ENCODE peak calls at places on chromosomes 4 and X, in four cellular contexts. Z, V, X and M are unnamed samples.
A peak's percentile ranks its signal among the peaks of the same experiment; 100 is the strongest.

GRCh38 chrX:20455001-20455400 is 188.3 kb upstream of the RPS6KA3 start:
- DNase-seq in Z (no peak), V (no peak), X (no peak), M (no peak)

GRCh38 chrX:41003501-41004286 is 81.6 kb upstream of the USP9X start:
- DNase-seq in Z (no peak), V (no peak), X (no peak), M (no peak)

GRCh38 chr4:24244663-24245519 is 339.5 kb downstream of the DHX15 start:
- DNase-seq in Z (peak; percentile 24), V (no peak), X (no peak), M (no peak)

GRCh38 chrX:45743081-45743533 is 542.4 kb upstream of the DIPK2B start:
- DNase-seq in Z (no peak), V (peak; percentile 78), X (no peak), M (peak; percentile 6)

GRCh38 chrX:49071877-49072711 is 1.7 kb downstream of the PRAF2 start:
- DNase-seq in Z (peak; percentile 91), V (no peak), X (peak; percentile 10), M (no peak)

GRCh38 chrX:139762400-139763183 is 54.6 kb upstream of the MCF2 start:
- DNase-seq in Z (peak; percentile 81), V (no peak), X (no peak), M (no peak)

GRCh38 chrX:27186671-27187070 is 276.5 kb downstream of the PPP4R3C start:
- DNase-seq in Z (peak; percentile 31), V (peak; percentile 34), X (peak; percentile 31), M (peak; percentile 37)

GRCh38 chr4:77804471-77804870 is 14.7 kb downstream of the CNOT6L start:
- DNase-seq in Z (no peak), V (no peak), X (no peak), M (no peak)

GRCh38 chr4:138437263-138437851 is 195.2 kb upstream of the SLC7A11 start:
- DNase-seq in Z (no peak), V (no peak), X (no peak), M (no peak)

GRCh38 chr4:98659741-98660507 is 1.5 kb upstream of the TSPAN5 start:
- DNase-seq in Z (peak; percentile 41), V (peak; percentile 48), X (peak; percentile 61), M (no peak)

GRCh38 chr4:83855044-83855443 is 319.1 kb downstream of the GPAT3 start:
- DNase-seq in Z (peak; percentile 89), V (peak; percentile 67), X (peak; percentile 11), M (no peak)

GRCh38 chr4:168486961-168487820 is 6.9 kb upstream of the DDX60L start:
- DNase-seq in Z (peak; percentile 37), V (peak; percentile 88), X (peak; percentile 26), M (no peak)

GRCh38 chr4:70405765-70406164 is 8.0 kb downstream of the OPRPN start:
- DNase-seq in Z (no peak), V (no peak), X (no peak), M (no peak)

GRCh38 chr4:3302164-3302785 is 9.5 kb downstream of the RGS12 start:
- DNase-seq in Z (no peak), V (no peak), X (no peak), M (no peak)

GRCh38 chr4:138290803-138291202 is 48.7 kb upstream of the SLC7A11 start:
- DNase-seq in Z (no peak), V (no peak), X (no peak), M (no peak)

GRCh38 chr4:8419222-8420041 is 21.1 kb downstream of the ACOX3 start:
- DNase-seq in Z (peak; percentile 63), V (no peak), X (no peak), M (no peak)

GRCh38 chr4:6471303-6472007 is 959 bp downstream of the PPP2R2C start:
- DNase-seq in Z (no peak), V (no peak), X (no peak), M (peak; percentile 35)

GRCh38 chr4:39118034-39118658 is 56.1 kb downstream of the KLHL5 start:
- DNase-seq in Z (no peak), V (no peak), X (no peak), M (peak; percentile 30)

GRCh38 chr4:2367626-2368025 is 50.8 kb downstream of the ZFYVE28 start:
- DNase-seq in Z (no peak), V (no peak), X (no peak), M (peak; percentile 2)

GRCh38 chrX:40406330-40406859 is 174.4 kb upstream of the ATP6AP2 start:
- DNase-seq in Z (no peak), V (no peak), X (no peak), M (peak; percentile 37)

GRCh38 chrX:108270280-108270679 is 167.9 kb downstream of the COL4A6 start:
- DNase-seq in Z (no peak), V (peak; percentile 85), X (no peak), M (no peak)

GRCh38 chr4:151012836-151013235 is 2.2 kb downstream of the LRBA start:
- DNase-seq in Z (no peak), V (peak; percentile 59), X (peak; percentile 56), M (no peak)

GRCh38 chrX:22081475-22082092 is 49.5 kb downstream of the PHEX start:
- DNase-seq in Z (peak; percentile 67), V (peak; percentile 43), X (peak; percentile 57), M (peak; percentile 62)

GRCh38 chr4:110622841-110623709 is at the start of gene PITX2:
- DNase-seq in Z (peak; percentile 97), V (peak; percentile 61), X (peak; percentile 98), M (peak; percentile 99)

GRCh38 chr4:102503301-102503746 is 2.2 kb downstream of the NFKB1 start:
- DNase-seq in Z (no peak), V (no peak), X (no peak), M (no peak)

GRCh38 chrX:20067709-20068315 is 48.9 kb downstream of the MAP7D2 start:
- DNase-seq in Z (peak; percentile 86), V (peak; percentile 83), X (peak; percentile 64), M (no peak)

GRCh38 chr4:7806724-7807123 is 132.9 kb downstream of the AFAP1 start:
- DNase-seq in Z (no peak), V (no peak), X (no peak), M (no peak)

GRCh38 chr4:186201535-186202230 is 10.3 kb downstream of the CYP4V2 start:
- DNase-seq in Z (peak; percentile 42), V (peak; percentile 33), X (peak; percentile 64), M (peak; percentile 56)

GRCh38 chrX:31708116-31708515 is 636.3 kb upstream of the FTHL17 start:
- DNase-seq in Z (peak; percentile 70), V (no peak), X (no peak), M (no peak)

GRCh38 chr4:95092762-95093161 is 335.0 kb downstream of the BMPR1B start:
- DNase-seq in Z (no peak), V (no peak), X (peak; percentile 45), M (no peak)

GRCh38 chr4:112766422-112766821 is 129.5 kb downstream of the LARP7 start:
- DNase-seq in Z (peak; percentile 43), V (peak; percentile 9), X (peak; percentile 49), M (peak; percentile 79)

DNA sequence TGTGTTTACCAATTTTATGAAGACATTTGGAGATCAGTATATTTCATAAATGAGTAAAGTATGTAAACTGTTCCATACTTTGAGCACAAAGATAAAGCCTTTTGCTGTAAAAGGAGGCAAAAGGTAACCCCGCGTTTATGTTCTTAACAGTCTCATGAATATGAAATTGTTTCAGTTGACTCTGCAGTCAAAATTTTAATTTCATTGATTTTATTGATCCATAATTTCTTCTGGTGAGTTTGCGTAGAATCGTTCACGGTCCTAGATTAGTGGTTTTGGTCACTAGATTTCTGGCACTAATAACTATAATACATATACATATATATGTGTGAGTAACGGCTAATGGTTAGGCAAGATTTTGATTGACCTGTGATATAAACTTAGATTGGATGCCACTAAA is 1.9 kb downstream of the FMR1 start:
- DNase-seq in Z (no peak), V (no peak), X (no peak), M (no peak)
- H3K27ac ChIP-seq in Z (peak overlapping the region; percentile 89), V (peak overlapping the region; percentile 88), X (peak overlapping the region; percentile 98), M (no peak overlapping the region)

DNA sequence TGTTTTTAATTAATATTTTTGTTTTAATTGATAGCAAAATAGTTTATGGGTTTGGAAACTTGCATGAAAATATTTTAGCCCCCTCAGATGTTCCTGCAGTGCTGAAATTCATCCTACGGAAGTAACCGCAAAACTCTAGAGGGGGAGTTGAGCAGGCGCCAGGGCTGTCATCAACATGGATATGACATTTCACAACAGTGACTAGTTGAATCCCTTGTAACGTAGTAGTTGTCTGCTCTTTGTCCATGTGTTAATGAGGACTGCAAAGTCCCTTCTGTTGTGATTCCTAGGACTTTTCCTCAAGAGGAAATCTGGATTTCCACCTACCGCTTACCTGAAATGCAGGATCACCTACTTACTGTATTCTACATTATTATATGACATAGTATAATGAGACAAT is 40.4 kb downstream of the MAP7D3 start:
- DNase-seq in Z (peak; percentile 64), V (no peak), X (no peak), M (no peak)
- H3K4me3 ChIP-seq in Z (no peak overlapping the region), V (no peak overlapping the region), X (no peak overlapping the region), M (no peak overlapping the region)

DNA sequence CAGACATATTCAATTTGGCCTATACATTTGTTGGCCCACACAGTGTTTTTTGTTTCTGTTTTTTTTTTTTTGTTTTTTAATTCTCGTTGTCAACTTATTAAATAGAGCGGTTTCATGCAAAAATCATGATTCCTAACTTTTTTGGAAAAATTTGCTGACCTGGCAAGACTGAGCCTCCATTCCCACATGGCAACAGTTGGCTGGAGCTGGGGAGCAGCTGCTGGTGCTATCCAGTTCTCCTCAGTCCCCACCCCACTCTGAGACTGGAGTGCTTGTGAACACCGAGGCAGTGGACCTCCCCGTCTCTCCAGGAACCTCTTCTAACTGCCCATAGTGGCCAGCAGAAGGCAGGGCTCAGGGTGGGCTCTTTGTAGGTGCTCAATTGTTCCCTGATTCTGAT is 95.7 kb upstream of the OTUD4 start:
- DNase-seq in Z (no peak), V (no peak), X (no peak), M (no peak)
- TF ChIP-seq CTCF in Z (no peak), V (no peak), X (no peak), M (no peak)

DNA sequence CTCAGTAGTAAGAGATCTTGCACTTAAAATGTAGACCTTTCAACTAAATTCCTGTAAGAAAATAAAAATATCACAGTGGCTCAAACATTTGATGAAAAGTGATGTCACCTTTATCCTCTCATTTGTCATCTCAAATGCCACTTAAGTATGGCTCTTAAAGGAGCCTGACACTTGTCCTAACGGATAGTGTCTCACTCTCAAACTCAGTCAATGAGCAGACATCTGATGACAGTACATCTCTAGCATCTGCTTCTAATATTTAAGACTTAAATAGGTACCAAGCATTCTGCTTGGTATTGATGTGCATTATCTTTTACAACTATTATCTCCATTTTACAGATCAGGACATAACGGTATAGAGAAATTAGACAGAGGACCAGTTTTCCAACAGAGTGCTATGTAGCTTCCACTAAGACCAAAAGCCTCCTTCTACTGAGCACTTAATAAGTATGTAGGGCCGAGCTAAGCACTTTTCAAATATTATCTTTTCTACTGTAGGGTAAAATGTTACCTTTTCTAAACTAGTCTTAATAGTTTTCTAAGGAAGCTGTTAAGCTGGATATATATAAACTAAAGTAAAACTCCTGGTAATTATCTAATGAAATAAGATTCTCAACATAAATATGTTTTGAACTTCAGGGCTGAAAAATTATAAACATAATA is 110.2 kb downstream of the PDE5A start:
- DNase-seq in Z (no peak), V (no peak), X (no peak), M (no peak)
- H3K27ac ChIP-seq in Z (no peak overlapping the region), V (no peak overlapping the region), X (peak overlapping the region; percentile 30), M (no peak overlapping the region)

GRCh38 chr4:87032884-87033533 is 98.2 kb downstream of the AFF1 start:
- DNase-seq in Z (peak; percentile 94), V (peak; percentile 44), X (peak; percentile 49), M (no peak)
- H3K4me3 ChIP-seq in Z (no peak overlapping the region), V (no peak overlapping the region), X (no peak overlapping the region), M (no peak overlapping the region)